ENCODE peak calls at places on chromosomes 12 and 14, in seven cellular contexts. One of them, this sample, is unnamed.

GRCh38 chr12:132475304-132476037 is 14.5 kb upstream of the FBRSL1 start:
- DNase-seq in sigmoid colon: no peak
- DNase-seq in CD8-positive, alpha-beta memory T cell: peak; percentile 71
- DNase-seq in mammary epithelial cell: no peak
- DNase-seq in naive thymus-derived CD4-positive, alpha-beta T cell: peak; percentile 46
- DNase-seq in kidney: peak; percentile 82
- DNase-seq in uterus: no peak
- DNase-seq in this sample: no peak

GRCh38 chr12:527241-527640 is 67.5 kb downstream of the B4GALNT3 start:
- DNase-seq in mammary epithelial cell: no peak
- DNase-seq in CD8-positive, alpha-beta memory T cell: no peak
- DNase-seq in sigmoid colon: no peak
- DNase-seq in naive thymus-derived CD4-positive, alpha-beta T cell: no peak
- DNase-seq in uterus: no peak
- DNase-seq in kidney: peak; percentile 48
- DNase-seq in this sample: no peak

GRCh38 chr12:50453872-50454271 is 50.9 kb upstream of the DIP2B start:
- DNase-seq in naive thymus-derived CD4-positive, alpha-beta T cell: no peak
- DNase-seq in sigmoid colon: no peak
- DNase-seq in kidney: no peak
- DNase-seq in mammary epithelial cell: no peak
- DNase-seq in CD8-positive, alpha-beta memory T cell: no peak
- DNase-seq in uterus: no peak
- DNase-seq in this sample: no peak

GRCh38 chr12:42568952-42569916 is 20.3 kb downstream of the PRICKLE1 start:
- DNase-seq in uterus: no peak
- DNase-seq in mammary epithelial cell: peak; percentile 48
- DNase-seq in kidney: no peak
- DNase-seq in naive thymus-derived CD4-positive, alpha-beta T cell: no peak
- DNase-seq in sigmoid colon: no peak
- DNase-seq in CD8-positive, alpha-beta memory T cell: no peak
- DNase-seq in this sample: no peak

GRCh38 chr14:67622675-67623074 is 3.0 kb downstream of the ARG2 start:
- DNase-seq in uterus: no peak
- DNase-seq in sigmoid colon: peak; percentile 83
- DNase-seq in naive thymus-derived CD4-positive, alpha-beta T cell: no peak
- DNase-seq in CD8-positive, alpha-beta memory T cell: no peak
- DNase-seq in kidney: no peak
- DNase-seq in mammary epithelial cell: peak; percentile 59
- DNase-seq in this sample: peak; percentile 33

GRCh38 chr14:69654109-69654508 is 42.7 kb downstream of the SUSD6 start:
- DNase-seq in mammary epithelial cell: peak; percentile 81
- DNase-seq in naive thymus-derived CD4-positive, alpha-beta T cell: no peak
- DNase-seq in uterus: no peak
- DNase-seq in kidney: no peak
- DNase-seq in sigmoid colon: no peak
- DNase-seq in CD8-positive, alpha-beta memory T cell: no peak
- DNase-seq in this sample: no peak

GRCh38 chr12:27123642-27124041 is 41.3 kb upstream of the C12orf71 start:
- DNase-seq in sigmoid colon: no peak
- DNase-seq in naive thymus-derived CD4-positive, alpha-beta T cell: no peak
- DNase-seq in mammary epithelial cell: peak; percentile 21
- DNase-seq in CD8-positive, alpha-beta memory T cell: no peak
- DNase-seq in kidney: no peak
- DNase-seq in uterus: no peak
- DNase-seq in this sample: no peak

GRCh38 chr12:111224196-111225066 is 144.5 kb downstream of the PHETA1 start:
- DNase-seq in naive thymus-derived CD4-positive, alpha-beta T cell: no peak
- DNase-seq in CD8-positive, alpha-beta memory T cell: no peak
- DNase-seq in uterus: no peak
- DNase-seq in kidney: no peak
- DNase-seq in mammary epithelial cell: no peak
- DNase-seq in sigmoid colon: no peak
- DNase-seq in this sample: no peak

GRCh38 chr12:4355843-4356327 is 23.6 kb downstream of the FGF23 start:
- DNase-seq in kidney: no peak
- DNase-seq in sigmoid colon: no peak
- DNase-seq in CD8-positive, alpha-beta memory T cell: peak; percentile 53
- DNase-seq in uterus: no peak
- DNase-seq in mammary epithelial cell: peak; percentile 9
- DNase-seq in naive thymus-derived CD4-positive, alpha-beta T cell: no peak
- DNase-seq in this sample: no peak

GRCh38 chr12:15982471-15982870 is 71.3 kb downstream of the DERA start:
- DNase-seq in CD8-positive, alpha-beta memory T cell: no peak
- DNase-seq in kidney: no peak
- DNase-seq in mammary epithelial cell: peak; percentile 21
- DNase-seq in naive thymus-derived CD4-positive, alpha-beta T cell: no peak
- DNase-seq in uterus: no peak
- DNase-seq in sigmoid colon: no peak
- DNase-seq in this sample: no peak

GRCh38 chr12:19201653-19202052 is 72.1 kb downstream of the PLEKHA5 start:
- DNase-seq in mammary epithelial cell: peak; percentile 65
- DNase-seq in sigmoid colon: no peak
- DNase-seq in uterus: no peak
- DNase-seq in CD8-positive, alpha-beta memory T cell: no peak
- DNase-seq in naive thymus-derived CD4-positive, alpha-beta T cell: no peak
- DNase-seq in kidney: no peak
- DNase-seq in this sample: no peak

GRCh38 chr12:30796508-30796780 is 41.7 kb upstream of the CAPRIN2 start:
- DNase-seq in mammary epithelial cell: no peak
- DNase-seq in kidney: no peak
- DNase-seq in uterus: no peak
- DNase-seq in naive thymus-derived CD4-positive, alpha-beta T cell: no peak
- DNase-seq in CD8-positive, alpha-beta memory T cell: no peak
- DNase-seq in sigmoid colon: peak; percentile 72
- DNase-seq in this sample: no peak

GRCh38 chr12:104519190-104519857 is 62.6 kb downstream of the CHST11 start:
- DNase-seq in sigmoid colon: no peak
- DNase-seq in kidney: no peak
- DNase-seq in uterus: no peak
- DNase-seq in CD8-positive, alpha-beta memory T cell: peak; percentile 82
- DNase-seq in mammary epithelial cell: no peak
- DNase-seq in naive thymus-derived CD4-positive, alpha-beta T cell: no peak
- DNase-seq in this sample: no peak

GRCh38 chr14:52063107-52063506 is 5.8 kb downstream of the NID2 start:
- DNase-seq in mammary epithelial cell: no peak
- DNase-seq in naive thymus-derived CD4-positive, alpha-beta T cell: no peak
- DNase-seq in kidney: no peak
- DNase-seq in CD8-positive, alpha-beta memory T cell: no peak
- DNase-seq in uterus: peak; percentile 66
- DNase-seq in sigmoid colon: no peak
- DNase-seq in this sample: no peak

GRCh38 chr14:65461730-65462129 is 49.2 kb downstream of the FUT8 start:
- DNase-seq in CD8-positive, alpha-beta memory T cell: no peak
- DNase-seq in mammary epithelial cell: no peak
- DNase-seq in sigmoid colon: no peak
- DNase-seq in uterus: no peak
- DNase-seq in naive thymus-derived CD4-positive, alpha-beta T cell: no peak
- DNase-seq in kidney: no peak
- DNase-seq in this sample: no peak

GRCh38 chr12:4518106-4518728 is 20.5 kb upstream of the RAD51AP1 start:
- DNase-seq in sigmoid colon: no peak
- DNase-seq in CD8-positive, alpha-beta memory T cell: no peak
- DNase-seq in kidney: no peak
- DNase-seq in uterus: no peak
- DNase-seq in naive thymus-derived CD4-positive, alpha-beta T cell: no peak
- DNase-seq in mammary epithelial cell: peak; percentile 54
- DNase-seq in this sample: no peak

GRCh38 chr12:59999291-59999690 is 403.5 kb downstream of the SLC16A7 start:
- DNase-seq in uterus: no peak
- DNase-seq in kidney: no peak
- DNase-seq in naive thymus-derived CD4-positive, alpha-beta T cell: no peak
- DNase-seq in CD8-positive, alpha-beta memory T cell: no peak
- DNase-seq in mammary epithelial cell: no peak
- DNase-seq in sigmoid colon: no peak
- DNase-seq in this sample: no peak

GRCh38 chr14:41662780-41663477 is 56.3 kb downstream of the LRFN5 start:
- DNase-seq in mammary epithelial cell: no peak
- DNase-seq in sigmoid colon: no peak
- DNase-seq in CD8-positive, alpha-beta memory T cell: no peak
- DNase-seq in naive thymus-derived CD4-positive, alpha-beta T cell: no peak
- DNase-seq in kidney: no peak
- DNase-seq in uterus: no peak
- DNase-seq in this sample: no peak

GRCh38 chr12:85644508-85644907 is 191.7 kb downstream of the RASSF9 start:
- DNase-seq in mammary epithelial cell: no peak
- DNase-seq in kidney: no peak
- DNase-seq in CD8-positive, alpha-beta memory T cell: no peak
- DNase-seq in sigmoid colon: no peak
- DNase-seq in naive thymus-derived CD4-positive, alpha-beta T cell: no peak
- DNase-seq in uterus: no peak
- DNase-seq in this sample: no peak

GRCh38 chr14:105087963-105088811 is 23.0 kb upstream of the GPR132 start:
- DNase-seq in mammary epithelial cell: peak; percentile 64
- DNase-seq in CD8-positive, alpha-beta memory T cell: no peak
- DNase-seq in kidney: peak; percentile 96
- DNase-seq in uterus: peak; percentile 80
- DNase-seq in sigmoid colon: peak; percentile 74
- DNase-seq in naive thymus-derived CD4-positive, alpha-beta T cell: no peak
- DNase-seq in this sample: no peak

GRCh38 chr12:124036117-124037109 is 63.4 kb downstream of the ZNF664 start:
- DNase-seq in naive thymus-derived CD4-positive, alpha-beta T cell: peak; percentile 57
- DNase-seq in CD8-positive, alpha-beta memory T cell: peak; percentile 56
- DNase-seq in sigmoid colon: no peak
- DNase-seq in uterus: peak; percentile 61
- DNase-seq in kidney: no peak
- DNase-seq in mammary epithelial cell: no peak
- DNase-seq in this sample: peak; percentile 52

GRCh38 chr12:75725505-75726120 is 214.2 kb upstream of the KRR1 start:
- DNase-seq in mammary epithelial cell: peak; percentile 73
- DNase-seq in uterus: no peak
- DNase-seq in naive thymus-derived CD4-positive, alpha-beta T cell: no peak
- DNase-seq in kidney: no peak
- DNase-seq in sigmoid colon: no peak
- DNase-seq in CD8-positive, alpha-beta memory T cell: no peak
- DNase-seq in this sample: no peak

GRCh38 chr12:5480218-5480952 is 48.5 kb downstream of the NTF3 start:
- DNase-seq in kidney: no peak
- DNase-seq in CD8-positive, alpha-beta memory T cell: no peak
- DNase-seq in naive thymus-derived CD4-positive, alpha-beta T cell: no peak
- DNase-seq in sigmoid colon: no peak
- DNase-seq in uterus: no peak
- DNase-seq in mammary epithelial cell: no peak
- DNase-seq in this sample: no peak

GRCh38 chr14:91140672-91141071 is 26.8 kb downstream of the DGLUCY start:
- DNase-seq in uterus: no peak
- DNase-seq in kidney: no peak
- DNase-seq in naive thymus-derived CD4-positive, alpha-beta T cell: no peak
- DNase-seq in mammary epithelial cell: peak; percentile 59
- DNase-seq in CD8-positive, alpha-beta memory T cell: no peak
- DNase-seq in sigmoid colon: no peak
- DNase-seq in this sample: no peak

GRCh38 chr14:54312166-54312801 is 84.5 kb upstream of the CDKN3 start:
- DNase-seq in kidney: no peak
- DNase-seq in naive thymus-derived CD4-positive, alpha-beta T cell: no peak
- DNase-seq in sigmoid colon: no peak
- DNase-seq in mammary epithelial cell: peak; percentile 99
- DNase-seq in uterus: no peak
- DNase-seq in CD8-positive, alpha-beta memory T cell: no peak
- DNase-seq in this sample: no peak

GRCh38 chr12:2288471-2288870 is 235.7 kb downstream of the CACNA1C start:
- DNase-seq in CD8-positive, alpha-beta memory T cell: no peak
- DNase-seq in sigmoid colon: no peak
- DNase-seq in uterus: no peak
- DNase-seq in kidney: no peak
- DNase-seq in mammary epithelial cell: no peak
- DNase-seq in naive thymus-derived CD4-positive, alpha-beta T cell: no peak
- DNase-seq in this sample: no peak
- H3K27ac ChIP-seq in CD8-positive, alpha-beta memory T cell: no peak overlapping the region
- H3K27ac ChIP-seq in sigmoid colon: no peak overlapping the region
- H3K27ac ChIP-seq in uterus: no peak overlapping the region
- H3K27ac ChIP-seq in kidney: no peak overlapping the region
- H3K27ac ChIP-seq in mammary epithelial cell: no peak overlapping the region
- H3K27ac ChIP-seq in naive thymus-derived CD4-positive, alpha-beta T cell: no peak overlapping the region
- H3K27ac ChIP-seq in this sample: no peak overlapping the region

DNA sequence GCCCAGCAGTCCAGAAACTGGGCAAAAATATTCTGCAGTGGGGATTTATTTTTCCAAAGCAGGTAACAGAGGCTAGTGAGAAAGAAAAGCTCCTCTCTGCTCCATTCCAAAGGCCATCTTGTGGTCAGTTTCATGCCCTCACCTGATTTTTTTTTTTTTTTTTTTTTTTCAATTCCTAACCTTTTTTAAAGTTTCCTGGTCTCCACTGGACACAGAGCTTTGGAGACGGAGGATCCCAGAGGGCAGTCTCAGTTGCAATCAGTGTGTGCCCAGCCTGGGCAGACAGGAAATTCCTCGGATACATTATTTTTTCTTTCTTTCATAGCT is 178.7 kb upstream of the BCL2L14 start:
- DNase-seq in mammary epithelial cell: no peak
- DNase-seq in naive thymus-derived CD4-positive, alpha-beta T cell: no peak
- DNase-seq in CD8-positive, alpha-beta memory T cell: no peak
- DNase-seq in uterus: no peak
- DNase-seq in kidney: no peak
- DNase-seq in sigmoid colon: no peak
- DNase-seq in this sample: no peak
- H3K27ac ChIP-seq in mammary epithelial cell: no peak overlapping the region
- H3K27ac ChIP-seq in naive thymus-derived CD4-positive, alpha-beta T cell: no peak overlapping the region
- H3K27ac ChIP-seq in CD8-positive, alpha-beta memory T cell: no peak overlapping the region
- H3K27ac ChIP-seq in uterus: no peak overlapping the region
- H3K27ac ChIP-seq in kidney: no peak overlapping the region
- H3K27ac ChIP-seq in sigmoid colon: no peak overlapping the region
- H3K27ac ChIP-seq in this sample: no peak overlapping the region

DNA sequence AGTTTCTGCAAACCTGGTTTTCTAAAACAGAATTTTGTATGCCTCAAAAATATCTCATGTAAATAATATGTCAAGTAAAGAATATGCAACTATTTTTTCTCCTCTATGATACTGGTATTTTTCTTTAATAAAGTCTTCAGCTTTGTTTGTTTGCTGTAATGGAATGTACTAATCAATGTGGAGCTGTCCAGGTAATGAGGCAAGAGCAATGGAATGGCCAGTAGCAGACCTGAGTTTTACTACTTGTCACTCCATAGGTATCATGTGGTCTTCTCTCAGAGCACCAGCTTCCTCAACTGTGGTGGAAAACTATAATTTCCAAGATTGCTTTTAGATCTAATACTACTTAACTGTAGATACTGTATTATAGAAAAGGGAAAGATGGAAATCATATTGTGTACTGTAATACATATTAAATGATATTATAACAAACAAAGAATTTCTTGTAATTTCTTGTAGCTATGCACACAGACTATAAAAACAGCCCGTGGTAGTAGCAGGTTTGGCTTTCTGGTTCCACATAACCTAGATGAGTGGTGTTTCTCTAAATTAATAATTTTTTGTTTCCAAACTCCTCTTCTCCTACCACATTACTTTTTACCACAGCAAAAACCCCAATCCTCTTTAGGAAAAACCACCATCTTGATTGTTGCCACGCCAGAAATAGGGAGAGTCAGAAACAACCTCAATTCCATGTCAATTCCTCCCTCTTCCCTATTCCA is 70.6 kb downstream of the KIF21A start:
- DNase-seq in kidney: no peak
- DNase-seq in CD8-positive, alpha-beta memory T cell: no peak
- DNase-seq in uterus: no peak
- DNase-seq in sigmoid colon: no peak
- DNase-seq in naive thymus-derived CD4-positive, alpha-beta T cell: no peak
- DNase-seq in mammary epithelial cell: no peak
- DNase-seq in this sample: no peak
- H3K27ac ChIP-seq in kidney: no peak overlapping the region
- H3K27ac ChIP-seq in CD8-positive, alpha-beta memory T cell: no peak overlapping the region
- H3K27ac ChIP-seq in uterus: no peak overlapping the region
- H3K27ac ChIP-seq in sigmoid colon: no peak overlapping the region
- H3K27ac ChIP-seq in naive thymus-derived CD4-positive, alpha-beta T cell: no peak overlapping the region
- H3K27ac ChIP-seq in mammary epithelial cell: no peak overlapping the region
- H3K27ac ChIP-seq in this sample: no peak overlapping the region

GRCh38 chr14:74661726-74662450 is 49.9 kb upstream of the LTBP2 start:
- DNase-seq in kidney: no peak
- DNase-seq in CD8-positive, alpha-beta memory T cell: no peak
- DNase-seq in sigmoid colon: peak; percentile 85
- DNase-seq in mammary epithelial cell: no peak
- DNase-seq in naive thymus-derived CD4-positive, alpha-beta T cell: no peak
- DNase-seq in uterus: peak; percentile 50
- DNase-seq in this sample: no peak
- H3K27ac ChIP-seq in kidney: no peak overlapping the region
- H3K27ac ChIP-seq in CD8-positive, alpha-beta memory T cell: no peak overlapping the region
- H3K27ac ChIP-seq in sigmoid colon: peak overlapping the region; percentile 51
- H3K27ac ChIP-seq in mammary epithelial cell: no peak overlapping the region
- H3K27ac ChIP-seq in naive thymus-derived CD4-positive, alpha-beta T cell: no peak overlapping the region
- H3K27ac ChIP-seq in uterus: no peak overlapping the region
- H3K27ac ChIP-seq in this sample: no peak overlapping the region